ENCODE peak calls at places on chromosomes 13 and 19, in four cellular contexts. U is WTC11, J is HepG2, O is K562. I is an unnamed sample.

GRCh38 chr19:6047741-6048231 is 62.5 kb downstream of the RFX2 start:
- DNase-seq in J (peak), U (peak), O (peak), I (no peak)

GRCh38 chr19:1837625-1838105 is 10.6 kb downstream of the REXO1 start:
- DNase-seq in O (peak), U (peak), J (peak), I (no peak)

GRCh38 chr19:4277051-4277700 is 1.9 kb upstream of the SHD start:
- DNase-seq in O (peak), J (no peak), U (no peak), I (no peak)

GRCh38 chr13:89726690-89727435 is 1620.6 kb upstream of the MIR17HG start:
- DNase-seq in J (no peak), O (no peak), U (no peak), I (no peak)

GRCh38 chr19:27740396-27740795 is 1472.6 kb downstream of the UQCRFS1 start:
- DNase-seq in U (no peak), O (no peak), J (no peak), I (no peak)

GRCh38 chr19:1844536-1845515 is 3.5 kb downstream of the REXO1 start:
- DNase-seq in O (no peak), J (no peak), U (no peak), I (no peak)

GRCh38 chr13:33034061-33034460 is 17.8 kb downstream of the KL start:
- DNase-seq in O (no peak), J (no peak), U (no peak), I (no peak)

GRCh38 chr19:42683917-42684513 is 56.3 kb downstream of the PSG3 start:
- DNase-seq in O (peak), J (peak), U (peak), I (no peak)

GRCh38 chr19:49443366-49444099 is 2.2 kb upstream of the SLC17A7 start:
- DNase-seq in J (peak), U (peak), O (peak), I (peak)

GRCh38 chr19:4057913-4058695 is 8.6 kb downstream of the ZBTB7A start:
- DNase-seq in U (no peak), J (peak), O (peak), I (no peak)

GRCh38 chr19:18794029-18794313 is 2.9 kb upstream of the COMP start:
- DNase-seq in U (no peak), O (no peak), J (no peak), I (no peak)

GRCh38 chr19:18795540-18795939 is 4.4 kb upstream of the COMP start:
- DNase-seq in U (peak), J (no peak), O (no peak), I (no peak)

GRCh38 chr19:18798384-18799352 is 7.6 kb upstream of the COMP start:
- DNase-seq in J (peak), U (no peak), O (no peak), I (no peak)

GRCh38 chr19:18794692-18795091 is 3.6 kb upstream of the COMP start:
- DNase-seq in U (no peak), O (no peak), J (no peak), I (no peak)

DNA sequence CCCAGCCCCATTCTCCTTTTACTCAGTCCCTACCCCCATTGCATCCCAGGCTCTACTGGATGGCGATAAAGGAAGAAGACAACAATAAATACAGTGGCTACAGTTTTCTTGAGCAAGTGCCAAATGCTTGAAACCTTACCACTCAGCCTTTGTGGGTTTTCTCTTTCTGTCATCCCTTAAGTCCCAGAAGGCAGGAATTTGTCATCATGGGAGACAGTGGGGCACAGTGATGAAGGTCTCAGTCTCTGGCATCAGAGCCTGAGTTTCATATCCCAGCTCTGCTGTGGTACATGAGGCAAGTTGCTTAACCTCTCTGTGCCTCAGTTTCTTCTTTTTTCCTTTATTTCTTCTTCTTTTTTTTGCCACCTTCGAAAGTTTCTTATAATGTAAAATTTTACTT is 5.1 kb upstream of the COMP start:
- DNase-seq in O (no peak), J (no peak), U (no peak), I (no peak)
- TF ChIP-seq NR2C2 in O (no peak), J (no peak), U (no peak), I (no peak)

GRCh38 chr19:46133101-46133627 is 8.7 kb upstream of the IGFL3 start:
- DNase-seq in O (no peak), U (peak), J (peak), I (peak)
- TF ChIP-seq NR2C2 in O (no peak), U (no peak), J (no peak), I (no peak)

GRCh38 chr19:13299838-13300237 is 149.6 kb downstream of the IER2 start:
- DNase-seq in J (no peak), O (no peak), U (peak), I (no peak)
- TF ChIP-seq NR2C2 in J (no peak), O (no peak), U (no peak), I (no peak)

DNA sequence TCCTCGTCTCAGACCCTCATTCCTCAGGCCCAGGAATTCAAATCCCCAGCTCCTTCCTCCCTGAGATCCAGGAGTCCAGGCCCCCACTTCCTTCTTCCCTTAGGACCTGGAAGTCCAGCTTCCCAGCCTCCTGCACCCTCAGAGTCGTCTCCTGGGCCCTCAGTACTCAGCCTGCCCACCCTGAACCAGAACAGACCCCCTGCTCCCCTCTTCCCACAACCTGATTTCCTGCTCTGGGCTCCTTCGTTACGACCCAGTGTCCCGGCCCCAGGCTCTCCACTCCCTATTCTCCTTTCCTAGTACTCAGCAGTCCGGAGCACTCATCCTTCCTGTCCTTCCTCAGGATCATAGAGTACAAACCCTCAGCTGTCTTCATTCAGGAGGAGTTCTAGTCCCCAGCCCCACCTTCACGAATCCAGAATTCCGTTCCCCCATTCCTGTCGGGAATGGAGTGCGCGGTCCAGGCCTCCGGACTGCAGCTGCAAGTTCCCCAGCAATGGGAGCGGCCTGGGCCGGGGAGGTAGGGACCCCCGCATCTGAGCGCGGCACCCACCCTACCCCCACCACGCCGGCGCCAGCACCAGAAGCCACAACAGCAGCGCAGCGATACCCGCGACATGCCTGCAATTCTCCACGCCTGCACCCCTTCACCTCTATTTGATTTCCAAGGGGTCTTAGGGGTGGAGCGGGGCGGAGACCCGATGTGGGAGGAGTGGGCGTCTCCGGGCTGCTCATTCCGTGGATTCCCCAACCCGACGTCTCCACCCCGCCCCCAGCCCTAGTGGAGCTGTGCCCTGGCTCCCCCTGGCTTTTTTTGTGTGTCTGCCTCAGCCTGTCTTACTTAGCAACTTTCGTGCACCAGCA is 12.7 kb downstream of the EGLN2 start:
- DNase-seq in J (no peak), U (peak), O (peak), I (no peak)
- TF ChIP-seq NR2C2 in J (no peak), U (no peak), O (no peak), I (no peak)